ENCODE peak calls at places on chromosomes 2 and 18, in six cellular contexts. One of them, this sample, is unnamed. For H3K27me3, the result is how much of the 10 kb centered on the place peaks cover.

GRCh38 chr2:199810422-199811250 is 40.4 kb downstream of the FTCDNL1 start:
- DNase-seq in stomach: no peak
- DNase-seq in left ventricle myocardium inferior: no peak
- DNase-seq in upper lobe of left lung: no peak
- DNase-seq in heart left ventricle: no peak
- DNase-seq in colonic mucosa: no peak
- DNase-seq in this sample: no peak

GRCh38 chr18:69895081-69896047 is 52.3 kb downstream of the CD226 start:
- DNase-seq in stomach: no peak
- DNase-seq in left ventricle myocardium inferior: no peak
- DNase-seq in upper lobe of left lung: no peak
- DNase-seq in heart left ventricle: no peak
- DNase-seq in colonic mucosa: no peak
- DNase-seq in this sample: no peak

GRCh38 chr2:170717991-170718589 is 3.0 kb downstream of the SP5 start:
- DNase-seq in stomach: no peak
- DNase-seq in left ventricle myocardium inferior: no peak
- DNase-seq in upper lobe of left lung: no peak
- DNase-seq in heart left ventricle: no peak
- DNase-seq in colonic mucosa: no peak
- DNase-seq in this sample: no peak

GRCh38 chr18:76055025-76055424 is 440.0 kb downstream of the ZNF516 start:
- DNase-seq in stomach: no peak
- DNase-seq in left ventricle myocardium inferior: no peak
- DNase-seq in upper lobe of left lung: no peak
- DNase-seq in heart left ventricle: no peak
- DNase-seq in colonic mucosa: no peak
- DNase-seq in this sample: no peak

GRCh38 chr2:111883661-111884591 is at the start of gene ANAPC1:
- DNase-seq in stomach: peak
- DNase-seq in left ventricle myocardium inferior: peak
- DNase-seq in upper lobe of left lung: peak
- DNase-seq in heart left ventricle: peak
- DNase-seq in colonic mucosa: peak
- DNase-seq in this sample: peak

GRCh38 chr2:18465979-18466378 is 94.5 kb downstream of the RDH14 start:
- DNase-seq in stomach: no peak
- DNase-seq in left ventricle myocardium inferior: no peak
- DNase-seq in upper lobe of left lung: no peak
- DNase-seq in heart left ventricle: no peak
- DNase-seq in colonic mucosa: no peak
- DNase-seq in this sample: no peak

GRCh38 chr18:75208055-75208835 is 694 bp downstream of the PTGR3 start:
- DNase-seq in stomach: peak
- DNase-seq in left ventricle myocardium inferior: peak
- DNase-seq in upper lobe of left lung: peak
- DNase-seq in heart left ventricle: peak
- DNase-seq in colonic mucosa: peak
- DNase-seq in this sample: no peak

GRCh38 chr2:125701070-125701469 is 954.9 kb upstream of the GYPC start:
- DNase-seq in stomach: no peak
- DNase-seq in left ventricle myocardium inferior: no peak
- DNase-seq in upper lobe of left lung: no peak
- DNase-seq in heart left ventricle: no peak
- DNase-seq in colonic mucosa: no peak
- DNase-seq in this sample: no peak

GRCh38 chr2:30775833-30776232 is 31.4 kb downstream of the CAPN13 start:
- DNase-seq in stomach: peak
- DNase-seq in left ventricle myocardium inferior: no peak
- DNase-seq in upper lobe of left lung: peak
- DNase-seq in heart left ventricle: no peak
- DNase-seq in colonic mucosa: peak
- DNase-seq in this sample: no peak

GRCh38 chr2:174617713-174618112 is 20.1 kb upstream of the WIPF1 start:
- DNase-seq in stomach: no peak
- DNase-seq in left ventricle myocardium inferior: no peak
- DNase-seq in upper lobe of left lung: no peak
- DNase-seq in heart left ventricle: no peak
- DNase-seq in colonic mucosa: no peak
- DNase-seq in this sample: no peak

GRCh38 chr18:10518595-10519273 is 7.1 kb upstream of the NAPG start:
- DNase-seq in stomach: peak
- DNase-seq in left ventricle myocardium inferior: peak
- DNase-seq in upper lobe of left lung: peak
- DNase-seq in heart left ventricle: peak
- DNase-seq in colonic mucosa: peak
- DNase-seq in this sample: no peak

GRCh38 chr2:233273120-233273519 is 21.6 kb downstream of the ATG16L1 start:
- DNase-seq in stomach: no peak
- DNase-seq in left ventricle myocardium inferior: no peak
- DNase-seq in upper lobe of left lung: no peak
- DNase-seq in heart left ventricle: no peak
- DNase-seq in colonic mucosa: no peak
- DNase-seq in this sample: no peak

GRCh38 chr2:2762898-2763287 is 431.8 kb upstream of the MYT1L start:
- DNase-seq in stomach: no peak
- DNase-seq in left ventricle myocardium inferior: no peak
- DNase-seq in upper lobe of left lung: no peak
- DNase-seq in heart left ventricle: no peak
- DNase-seq in colonic mucosa: no peak
- DNase-seq in this sample: no peak

GRCh38 chr2:62964050-62964449 is 86.6 kb upstream of the OTX1 start:
- DNase-seq in stomach: no peak
- DNase-seq in left ventricle myocardium inferior: no peak
- DNase-seq in upper lobe of left lung: no peak
- DNase-seq in heart left ventricle: no peak
- DNase-seq in colonic mucosa: no peak
- DNase-seq in this sample: no peak

GRCh38 chr2:60550151-60550983 is 3.1 kb downstream of the BCL11A start:
- DNase-seq in stomach: peak
- DNase-seq in left ventricle myocardium inferior: peak
- DNase-seq in upper lobe of left lung: peak
- DNase-seq in heart left ventricle: peak
- DNase-seq in colonic mucosa: peak
- DNase-seq in this sample: no peak

GRCh38 chr2:191312662-191313061 is 67.5 kb downstream of the MYO1B start:
- DNase-seq in stomach: no peak
- DNase-seq in left ventricle myocardium inferior: no peak
- DNase-seq in upper lobe of left lung: no peak
- DNase-seq in heart left ventricle: no peak
- DNase-seq in colonic mucosa: no peak
- DNase-seq in this sample: no peak

GRCh38 chr2:10300997-10301945 is 1.4 kb upstream of the HPCAL1 start:
- DNase-seq in stomach: no peak
- DNase-seq in left ventricle myocardium inferior: no peak
- DNase-seq in upper lobe of left lung: no peak
- DNase-seq in heart left ventricle: no peak
- DNase-seq in colonic mucosa: peak
- DNase-seq in this sample: no peak

GRCh38 chr2:126635281-126635680 is 20.7 kb upstream of the GYPC start:
- DNase-seq in stomach: no peak
- DNase-seq in left ventricle myocardium inferior: no peak
- DNase-seq in upper lobe of left lung: no peak
- DNase-seq in heart left ventricle: peak
- DNase-seq in colonic mucosa: no peak
- DNase-seq in this sample: no peak

GRCh38 chr2:26648516-26648915 is 7.3 kb upstream of the CIB4 start:
- DNase-seq in stomach: peak
- DNase-seq in left ventricle myocardium inferior: no peak
- DNase-seq in upper lobe of left lung: no peak
- DNase-seq in heart left ventricle: no peak
- DNase-seq in colonic mucosa: no peak
- DNase-seq in this sample: no peak

GRCh38 chr2:26647981-26648380 is 6.8 kb upstream of the CIB4 start:
- DNase-seq in stomach: peak
- DNase-seq in left ventricle myocardium inferior: no peak
- DNase-seq in upper lobe of left lung: no peak
- DNase-seq in heart left ventricle: no peak
- DNase-seq in colonic mucosa: no peak
- DNase-seq in this sample: no peak

GRCh38 chr2:26645792-26646191 is 4.6 kb upstream of the CIB4 start:
- DNase-seq in stomach: no peak
- DNase-seq in left ventricle myocardium inferior: no peak
- DNase-seq in upper lobe of left lung: no peak
- DNase-seq in heart left ventricle: no peak
- DNase-seq in colonic mucosa: no peak
- DNase-seq in this sample: no peak

GRCh38 chr2:26649322-26649721 is 8.2 kb upstream of the CIB4 start:
- DNase-seq in stomach: peak
- DNase-seq in left ventricle myocardium inferior: no peak
- DNase-seq in upper lobe of left lung: no peak
- DNase-seq in heart left ventricle: no peak
- DNase-seq in colonic mucosa: no peak
- DNase-seq in this sample: no peak

DNA sequence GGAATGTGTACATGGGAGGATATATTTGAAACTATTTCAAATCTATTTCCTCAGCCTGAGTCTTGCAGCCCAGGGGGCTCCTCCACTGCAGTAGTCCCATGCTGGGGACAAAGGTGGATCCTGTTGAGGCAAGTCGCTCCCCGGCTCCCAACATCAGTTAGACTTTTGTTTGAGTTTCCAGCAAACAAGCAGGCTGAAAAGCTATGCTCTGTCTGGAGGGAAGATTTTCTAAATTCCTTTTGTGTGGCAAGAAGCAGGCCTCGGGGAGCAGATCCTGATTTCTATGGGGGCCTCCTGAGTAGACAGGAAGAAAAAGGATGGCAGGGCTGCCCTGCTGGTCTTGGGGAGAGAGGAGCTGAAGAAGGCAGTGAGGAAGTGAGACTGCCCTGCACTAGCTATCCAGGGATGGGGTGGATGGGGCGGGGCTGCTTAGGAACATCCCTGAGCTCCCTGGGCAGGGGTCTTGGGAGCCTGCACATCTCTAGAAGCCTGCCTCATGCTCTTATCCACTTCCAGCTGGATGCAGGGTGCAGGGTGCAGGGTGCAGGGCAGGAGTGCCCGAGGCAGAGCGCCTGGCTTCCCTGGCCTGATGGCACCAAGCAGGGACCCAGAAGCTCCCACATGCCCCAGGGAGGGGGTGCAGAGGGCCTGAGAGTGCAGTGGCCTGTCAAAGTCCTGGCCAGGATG is 6.0 kb upstream of the CIB4 start:
- DNase-seq in stomach: no peak
- DNase-seq in left ventricle myocardium inferior: no peak
- DNase-seq in upper lobe of left lung: no peak
- DNase-seq in heart left ventricle: no peak
- DNase-seq in colonic mucosa: no peak
- DNase-seq in this sample: no peak
- H3K27me3 ChIP-seq in stomach: under half
- H3K27me3 ChIP-seq in left ventricle myocardium inferior: half or more
- H3K27me3 ChIP-seq in upper lobe of left lung: under half
- H3K27me3 ChIP-seq in heart left ventricle: under half
- H3K27me3 ChIP-seq in colonic mucosa: under half
- H3K27me3 ChIP-seq in this sample: under half

GRCh38 chr2:46971914-46972313 is 56.3 kb upstream of the MCFD2 start:
- DNase-seq in stomach: no peak
- DNase-seq in left ventricle myocardium inferior: no peak
- DNase-seq in upper lobe of left lung: no peak
- DNase-seq in heart left ventricle: no peak
- DNase-seq in colonic mucosa: no peak
- DNase-seq in this sample: no peak

GRCh38 chr2:46966576-46966975 is 51.0 kb upstream of the MCFD2 start:
- DNase-seq in stomach: no peak
- DNase-seq in left ventricle myocardium inferior: no peak
- DNase-seq in upper lobe of left lung: no peak
- DNase-seq in heart left ventricle: no peak
- DNase-seq in colonic mucosa: no peak
- DNase-seq in this sample: no peak

GRCh38 chr2:46970334-46971288 is 55.0 kb upstream of the MCFD2 start:
- DNase-seq in stomach: peak
- DNase-seq in left ventricle myocardium inferior: peak
- DNase-seq in upper lobe of left lung: peak
- DNase-seq in heart left ventricle: peak
- DNase-seq in colonic mucosa: peak
- DNase-seq in this sample: peak

GRCh38 chr2:46964835-46965560 is 49.4 kb upstream of the MCFD2 start:
- DNase-seq in stomach: no peak
- DNase-seq in left ventricle myocardium inferior: no peak
- DNase-seq in upper lobe of left lung: no peak
- DNase-seq in heart left ventricle: no peak
- DNase-seq in colonic mucosa: no peak
- DNase-seq in this sample: no peak

DNA sequence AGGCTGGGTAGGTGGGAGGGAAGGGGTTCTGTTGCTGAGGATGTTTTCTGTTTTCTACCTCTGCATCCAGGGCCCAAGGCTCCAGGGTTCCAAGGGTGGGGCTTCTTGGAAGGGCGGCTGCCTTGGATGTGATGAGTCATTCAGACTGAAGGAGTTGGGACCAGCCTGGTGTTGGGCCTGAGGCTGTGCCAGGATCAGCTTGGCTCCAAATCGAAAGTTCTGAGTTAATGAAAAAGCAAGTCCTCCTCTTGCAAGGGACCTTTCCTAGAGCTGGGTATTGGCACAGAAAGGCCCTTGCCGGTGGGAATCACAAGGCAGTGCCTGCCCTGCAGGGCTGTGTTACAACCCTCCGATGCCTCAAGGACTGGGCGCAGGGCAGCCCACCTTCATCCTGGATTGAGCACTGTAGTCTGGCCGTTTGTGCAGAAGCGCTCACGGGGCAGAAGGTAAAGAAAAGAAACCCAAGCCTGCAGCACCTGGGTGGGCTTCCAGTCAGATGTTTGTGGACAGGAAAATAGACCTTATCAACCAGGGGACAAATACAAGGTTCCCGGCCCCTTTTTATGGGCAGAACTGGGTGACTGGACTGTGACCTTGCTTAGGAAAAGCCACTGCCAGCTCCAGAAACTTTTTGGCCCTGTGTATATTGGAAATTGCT is 52.5 kb upstream of the MCFD2 start:
- DNase-seq in stomach: peak
- DNase-seq in left ventricle myocardium inferior: peak
- DNase-seq in upper lobe of left lung: peak
- DNase-seq in heart left ventricle: peak
- DNase-seq in colonic mucosa: peak
- DNase-seq in this sample: peak
- H3K4me3 ChIP-seq in stomach: no peak
- H3K4me3 ChIP-seq in left ventricle myocardium inferior: no peak
- H3K4me3 ChIP-seq in upper lobe of left lung: peak
- H3K4me3 ChIP-seq in heart left ventricle: peak
- H3K4me3 ChIP-seq in colonic mucosa: no peak
- H3K4me3 ChIP-seq in this sample: peak

GRCh38 chr2:182416861-182417260 is 10.0 kb downstream of the PDE1A start:
- DNase-seq in stomach: no peak
- DNase-seq in left ventricle myocardium inferior: no peak
- DNase-seq in upper lobe of left lung: no peak
- DNase-seq in heart left ventricle: no peak
- DNase-seq in colonic mucosa: no peak
- DNase-seq in this sample: no peak

GRCh38 chr2:182415771-182416170 is 11.1 kb downstream of the PDE1A start:
- DNase-seq in stomach: no peak
- DNase-seq in left ventricle myocardium inferior: no peak
- DNase-seq in upper lobe of left lung: no peak
- DNase-seq in heart left ventricle: no peak
- DNase-seq in colonic mucosa: no peak
- DNase-seq in this sample: no peak

GRCh38 chr2:182416191-182416590 is 10.6 kb downstream of the PDE1A start:
- DNase-seq in stomach: no peak
- DNase-seq in left ventricle myocardium inferior: no peak
- DNase-seq in upper lobe of left lung: no peak
- DNase-seq in heart left ventricle: no peak
- DNase-seq in colonic mucosa: no peak
- DNase-seq in this sample: no peak
- TF ChIP-seq CTCF in stomach: no peak
- TF ChIP-seq CTCF in left ventricle myocardium inferior: no peak
- TF ChIP-seq CTCF in upper lobe of left lung: no peak
- TF ChIP-seq CTCF in heart left ventricle: no peak
- TF ChIP-seq CTCF in colonic mucosa: no peak
- TF ChIP-seq CTCF in this sample: no peak

GRCh38 chr2:72921866-72922265 is 4.5 kb downstream of the EMX1 start:
- DNase-seq in stomach: peak
- DNase-seq in left ventricle myocardium inferior: no peak
- DNase-seq in upper lobe of left lung: peak
- DNase-seq in heart left ventricle: no peak
- DNase-seq in colonic mucosa: no peak
- DNase-seq in this sample: no peak
- H3K27me3 ChIP-seq in stomach: half or more
- H3K27me3 ChIP-seq in left ventricle myocardium inferior: half or more
- H3K27me3 ChIP-seq in upper lobe of left lung: half or more
- H3K27me3 ChIP-seq in heart left ventricle: half or more
- H3K27me3 ChIP-seq in colonic mucosa: half or more
- H3K27me3 ChIP-seq in this sample: under half

This sample was measured in thoracic aorta.